ENCODE peak calls at places on chromosome 4, in four cellular contexts. N is heart right ventricle, M is tibial artery, R is stomach. T is an unnamed sample. For H3K27me3, the result is how much of the 10 kb centered on the place peaks cover.

GRCh38 chr4:154507170-154507569 is 15.6 kb upstream of the DCHS2 start:
- DNase-seq in M (no peak), N (no peak), R (no peak), T (no peak)

GRCh38 chr4:94621491-94622080 is 136.2 kb upstream of the BMPR1B start:
- DNase-seq in M (no peak), R (no peak), N (no peak), T (no peak)

GRCh38 chr4:138775890-138776289 is 239.7 kb upstream of the NOCT start:
- DNase-seq in M (no peak), R (no peak), N (no peak), T (no peak)

GRCh38 chr4:26298198-26298950 is 22.4 kb upstream of the RBPJ start:
- DNase-seq in M (no peak), R (no peak), N (no peak), T (no peak)

GRCh38 chr4:9703391-9703790 is 78.0 kb upstream of the DRD5 start:
- DNase-seq in M (peak), R (peak), N (peak), T (peak)

GRCh38 chr4:181372014-181372413 is 871.2 kb upstream of the TENM3 start:
- DNase-seq in M (no peak), R (no peak), N (no peak), T (no peak)

GRCh38 chr4:30717208-30718020 is 2.8 kb upstream of the PCDH7 start:
- DNase-seq in M (peak), N (peak), R (peak), T (peak)

GRCh38 chr4:16496501-16496900 is 270.2 kb upstream of the TAPT1 start:
- DNase-seq in M (no peak), R (no peak), N (no peak), T (peak)

GRCh38 chr4:26719954-26720552 is 136.2 kb downstream of the TBC1D19 start:
- DNase-seq in M (no peak), N (no peak), R (no peak), T (no peak)

GRCh38 chr4:152698012-152698499 is 18.3 kb upstream of the TMEM154 start:
- DNase-seq in R (no peak), M (no peak), N (no peak), T (no peak)

GRCh38 chr4:187128971-187129370 is 405.3 kb upstream of the FAT1 start:
- DNase-seq in M (no peak), N (no peak), R (no peak), T (no peak)

GRCh38 chr4:170674176-170674575 is 584.4 kb upstream of the AADAT start:
- DNase-seq in M (no peak), R (no peak), N (no peak), T (no peak)

GRCh38 chr4:6933691-6934430 is 24.2 kb downstream of the TBC1D14 start:
- DNase-seq in R (no peak), N (no peak), M (no peak), T (no peak)

GRCh38 chr4:107380190-107380589 is 339.8 kb downstream of the PAPSS1 start:
- DNase-seq in M (no peak), R (no peak), N (no peak), T (no peak)

GRCh38 chr4:48913346-48913745 is 6.8 kb upstream of the OCIAD2 start:
- DNase-seq in M (no peak), N (no peak), R (no peak), T (peak)

GRCh38 chr4:151991884-151992166 is 231.0 kb upstream of the GATB start:
- DNase-seq in R (no peak), N (no peak), M (no peak), T (no peak)

GRCh38 chr4:8702020-8702495 is 109.5 kb downstream of the CPZ start:
- DNase-seq in R (peak), M (no peak), N (no peak), T (no peak)

GRCh38 chr4:54226399-54227260 is 2.5 kb upstream of the PDGFRA start:
- DNase-seq in M (peak), N (peak), R (no peak), T (no peak)

GRCh38 chr4:88858752-88859151 is 161.1 kb upstream of the NAP1L5 start:
- DNase-seq in M (peak), R (no peak), N (no peak), T (no peak)

GRCh38 chr4:87419578-87420249 is 2.7 kb upstream of the NUDT9 start:
- DNase-seq in N (no peak), R (no peak), M (no peak), T (no peak)

GRCh38 chr4:127783026-127783769 is 1.1 kb downstream of the HSPA4L start:
- DNase-seq in M (peak), N (peak), R (peak), T (peak)

GRCh38 chr4:127783971-127784519 is 1.9 kb downstream of the HSPA4L start:
- DNase-seq in M (no peak), R (no peak), N (no peak), T (no peak)

GRCh38 chr4:127782025-127782274 is 172 bp upstream of the HSPA4L start:
- DNase-seq in R (peak), N (peak), M (peak), T (no peak)

GRCh38 chr4:127781303-127782024 is 658 bp upstream of the HSPA4L start:
- DNase-seq in R (peak), M (peak), N (peak), T (no peak)

DNA sequence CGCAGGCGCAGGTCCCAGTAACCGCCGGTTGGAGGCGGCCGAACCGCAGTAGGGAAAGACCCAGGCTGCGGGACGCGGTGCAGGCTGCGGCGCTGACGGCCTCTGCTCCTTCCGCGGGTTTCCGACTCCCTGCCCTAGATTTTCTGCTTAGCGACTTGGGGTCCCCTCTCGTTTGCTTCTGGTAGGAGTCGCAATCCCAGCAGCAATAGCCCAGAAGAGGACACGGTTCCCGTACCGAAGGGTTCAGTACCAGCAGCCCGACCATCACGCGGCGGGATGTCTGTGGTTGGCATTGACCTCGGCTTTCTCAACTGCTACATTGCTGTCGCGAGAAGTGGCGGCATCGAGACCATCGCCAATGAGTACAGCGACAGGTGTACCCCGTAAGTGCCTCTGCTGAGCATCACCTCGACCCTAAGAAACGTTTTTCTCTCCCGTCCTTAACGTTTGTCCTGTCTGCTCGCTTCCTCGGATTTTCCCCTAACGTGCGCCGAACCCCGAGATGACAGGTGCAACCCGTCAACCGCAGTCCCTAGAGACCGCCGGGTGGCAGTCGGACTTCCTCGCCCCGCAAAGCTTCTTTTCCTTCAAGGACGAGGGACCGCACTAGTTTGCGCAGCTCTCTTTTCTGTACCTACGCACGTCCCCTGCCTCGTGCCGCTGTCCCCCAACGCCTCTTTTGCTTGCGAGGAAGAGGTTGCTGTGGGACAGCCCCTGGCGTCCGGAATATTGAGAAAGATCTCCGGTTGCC is at the start of gene HSPA4L:
- DNase-seq in M (peak), R (peak), N (peak), T (peak)
- TF ChIP-seq CTCF in M (peak), R (peak), N (peak), T (peak)

GRCh38 chr4:150817017-150817416 is 198.1 kb downstream of the LRBA start:
- DNase-seq in N (no peak), R (no peak), M (no peak), T (no peak)
- H3K27ac ChIP-seq in N (no peak), R (no peak), M (no peak), T (no peak)

GRCh38 chr4:110704748-110705439 is 82.0 kb upstream of the PITX2 start:
- DNase-seq in M (no peak), R (no peak), N (no peak), T (no peak)

GRCh38 chr4:110705440-110705782 is 82.5 kb upstream of the PITX2 start:
- DNase-seq in R (no peak), M (no peak), N (no peak), T (no peak)

GRCh38 chr4:110702326-110702725 is 79.4 kb upstream of the PITX2 start:
- DNase-seq in R (no peak), M (no peak), N (no peak), T (no peak)
- H3K27me3 ChIP-seq in R (under half), M (under half), N (under half), T (under half)

DNA sequence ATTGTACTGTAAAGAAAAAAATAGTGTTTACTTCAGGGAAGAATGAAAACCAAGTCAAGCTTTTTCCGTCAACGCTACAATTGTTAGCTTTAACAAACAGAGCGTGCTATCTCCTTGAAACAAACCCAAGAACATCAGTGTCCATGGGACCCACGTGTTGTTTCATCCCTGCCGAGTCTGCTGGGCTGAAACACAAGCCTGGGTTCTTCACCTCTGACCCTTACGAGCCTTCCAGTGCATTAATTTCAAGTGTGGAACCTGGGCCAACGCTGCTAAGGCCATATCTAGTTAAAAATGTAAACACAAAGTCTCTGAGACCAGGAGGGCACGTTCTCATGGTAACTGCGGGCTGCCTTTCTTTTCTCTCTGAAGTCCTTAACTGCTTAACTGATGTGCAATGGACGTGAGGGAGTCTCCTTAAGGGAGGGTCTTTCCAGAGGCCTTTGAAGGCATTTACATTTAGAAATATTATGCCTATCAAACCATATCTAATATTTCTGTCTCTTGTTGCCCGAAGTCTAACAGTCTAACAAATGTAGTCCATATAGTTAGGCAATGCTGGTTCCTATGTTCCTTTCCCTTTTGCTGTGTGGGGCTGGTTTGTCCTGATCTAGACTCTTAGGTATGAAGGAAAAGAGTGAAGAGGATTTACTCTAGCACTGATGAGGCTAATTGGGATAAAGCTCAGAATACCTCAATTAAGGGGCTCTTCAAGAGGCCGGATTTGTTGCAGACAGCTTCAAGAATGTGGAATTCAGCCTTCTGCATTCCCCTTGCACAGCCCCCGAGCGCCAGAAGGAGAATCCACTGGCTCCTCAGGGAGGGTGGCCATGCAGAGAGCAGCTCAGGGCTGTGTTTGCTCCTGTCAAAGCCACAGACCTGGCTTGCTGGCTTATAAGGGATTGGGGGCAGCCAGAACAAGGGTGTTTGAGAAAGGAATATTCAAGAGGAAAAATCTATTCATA is 36.5 kb downstream of the ING2 start:
- DNase-seq in N (no peak), M (no peak), R (no peak), T (no peak)
- TF ChIP-seq CTCF in N (no peak), M (no peak), R (no peak), T (no peak)

GRCh38 chr4:125325733-125326132 is 11.0 kb downstream of the FAT4 start:
- DNase-seq in R (no peak), N (no peak), M (no peak), T (no peak)

GRCh38 chr4:125322363-125322730 is 7.6 kb downstream of the FAT4 start:
- DNase-seq in M (no peak), N (no peak), R (no peak), T (no peak)

GRCh38 chr4:125319311-125319710 is 4.6 kb downstream of the FAT4 start:
- DNase-seq in R (no peak), M (no peak), N (no peak), T (no peak)

GRCh38 chr4:125323547-125324100 is 8.9 kb downstream of the FAT4 start:
- DNase-seq in M (no peak), R (no peak), N (no peak), T (no peak)

GRCh38 chr4:125321709-125322362 is 7.1 kb downstream of the FAT4 start:
- DNase-seq in N (no peak), R (no peak), M (no peak), T (no peak)
- H3K27ac ChIP-seq in N (peak), R (peak), M (peak), T (peak)